ENCODE peak calls at places on chromosome 9, in seven cellular contexts. F is fibroblast of the aortic adventitia; C is activated CD4-positive, CD25-positive, alpha-beta regulatory T cell treated with anti-CD3 and anti-CD28 coated beads, Interleukin-2, amount 50 U/mL, for 16 hours; E is NCI-H524; S is EH; L is dermis blood vessel endothelial cell; T is SHP77. X is an unnamed sample.

GRCh38 chr9:126093771-126094170 is 232.9 kb upstream of the MVB12B start:
- DNase-seq in F (no peak), C (no peak), E (no peak), S (no peak), L (no peak), T (no peak), X (no peak)

GRCh38 chr9:78620303-78620702 is 323.4 kb downstream of the PSAT1 start:
- DNase-seq in F (no peak), C (no peak), E (no peak), S (peak), L (no peak), T (no peak), X (no peak)

GRCh38 chr9:76371901-76372300 is 22.3 kb downstream of the RFK start:
- DNase-seq in F (peak), C (no peak), E (no peak), S (peak), L (peak), T (no peak), X (no peak)

GRCh38 chr9:136753371-136754058 is 4.5 kb downstream of the LCN8 start:
- DNase-seq in F (no peak), C (no peak), E (no peak), S (no peak), L (no peak), T (no peak), X (no peak)

GRCh38 chr9:99822596-99823391 is 1.1 kb downstream of the NR4A3 start:
- DNase-seq in F (peak), C (no peak), E (peak), S (peak), L (peak), T (no peak), X (no peak)

GRCh38 chr9:106981396-106982287 is 118.7 kb downstream of the ZNF462 start:
- DNase-seq in F (no peak), C (no peak), E (no peak), S (no peak), L (no peak), T (no peak), X (no peak)

GRCh38 chr9:38626006-38626405 is 5.6 kb upstream of the ANKRD18A start:
- DNase-seq in F (no peak), C (no peak), E (no peak), S (no peak), L (no peak), T (no peak), X (no peak)

GRCh38 chr9:131423171-131423581 is 29.3 kb downstream of the PRRC2B start:
- DNase-seq in F (peak), C (no peak), E (peak), S (peak), L (peak), T (peak), X (peak)

GRCh38 chr9:91170951-91171350 is 190.8 kb downstream of the AUH start:
- DNase-seq in F (no peak), C (no peak), E (no peak), S (no peak), L (no peak), T (no peak), X (no peak)

GRCh38 chr9:73474002-73474600 is 322.4 kb downstream of the ANXA1 start:
- DNase-seq in F (no peak), C (no peak), E (no peak), S (no peak), L (no peak), T (no peak), X (no peak)

GRCh38 chr9:8114826-8115225 is 315.2 kb upstream of the DMAC1 start:
- DNase-seq in F (no peak), C (no peak), E (no peak), S (no peak), L (no peak), T (no peak), X (no peak)

GRCh38 chr9:125639057-125639456 is 68.0 kb downstream of the MAPKAP1 start:
- DNase-seq in F (no peak), C (no peak), E (no peak), S (no peak), L (no peak), T (no peak), X (no peak)